ENCODE peak calls at places on chromosome 16, in four cellular contexts. I is uterus, E is HL-60, Y is MCF 10A. N is an unnamed sample.
A peak's percentile ranks its signal among the peaks of the same experiment; 100 is the strongest.

GRCh38 chr16:75402821-75403475 is 30.4 kb downstream of the CFDP1 start:
- DNase-seq in E (no peak), I (no peak), Y (peak; percentile 47), N (peak; percentile 60)

GRCh38 chr16:46607529-46607928 is 13.7 kb downstream of the SHCBP1 start:
- DNase-seq in I (no peak), E (no peak), Y (peak; percentile 49), N (peak; percentile 59)

GRCh38 chr16:27700596-27700995 is 150.7 kb downstream of the KATNIP start:
- DNase-seq in E (no peak), Y (no peak), I (no peak), N (no peak)

GRCh38 chr16:778909-779527 is 9.2 kb downstream of the RPUSD1 start:
- DNase-seq in Y (no peak), E (no peak), I (no peak), N (no peak)

GRCh38 chr16:49454426-49455180 is 81.0 kb downstream of the C16orf78 start:
- DNase-seq in E (no peak), Y (no peak), I (no peak), N (no peak)

GRCh38 chr16:30953511-30954124 is 3.9 kb upstream of the SETD1A start:
- DNase-seq in E (peak; percentile 84), Y (peak; percentile 66), I (peak; percentile 54), N (peak; percentile 48)

GRCh38 chr16:23974223-23974622 is 138.4 kb downstream of the PRKCB start:
- DNase-seq in Y (peak; percentile 35), E (no peak), I (no peak), N (no peak)

GRCh38 chr16:24257965-24258364 is 1.8 kb downstream of the CACNG3 start:
- DNase-seq in I (no peak), E (no peak), Y (peak; percentile 57), N (no peak)

GRCh38 chr16:595942-596735 is 6.3 kb downstream of the RAB40C start:
- DNase-seq in I (no peak), Y (no peak), E (peak; percentile 45), N (peak; percentile 58)

GRCh38 chr16:86118467-86119307 is 219.7 kb downstream of the IRF8 start:
- DNase-seq in I (no peak), E (no peak), Y (no peak), N (no peak)

GRCh38 chr16:30948087-30948955 is 547 bp upstream of the ORAI3 start:
- DNase-seq in E (peak; percentile 48), Y (peak; percentile 88), I (peak; percentile 94), N (peak; percentile 89)

GRCh38 chr16:5979905-5980550 is 882.4 kb upstream of the EEF2KMT start:
- DNase-seq in E (no peak), Y (no peak), I (no peak), N (no peak)

GRCh38 chr16:55559233-55559632 is 7.3 kb upstream of the CAPNS2 start:
- DNase-seq in I (no peak), E (no peak), Y (peak; percentile 69), N (peak; percentile 52)

GRCh38 chr16:86355951-86356350 is 154.4 kb upstream of the FOXF1 start:
- DNase-seq in I (no peak), Y (peak; percentile 59), E (no peak), N (no peak)

GRCh38 chr16:50534556-50534955 is 13.6 kb upstream of the NKD1 start:
- DNase-seq in E (no peak), I (no peak), Y (no peak), N (no peak)

GRCh38 chr16:85381738-85382592 is 231.2 kb upstream of the GSE1 start:
- DNase-seq in Y (no peak), I (no peak), E (no peak), N (no peak)

GRCh38 chr16:29662729-29663019 is 373 bp upstream of the SPN start:
- DNase-seq in E (peak; percentile 94), Y (no peak), I (no peak), N (no peak)

GRCh38 chr16:50932348-50932916 is 190.5 kb downstream of the CYLD start:
- DNase-seq in E (no peak), I (no peak), Y (peak; percentile 60), N (no peak)

GRCh38 chr16:81265658-81266451 is 27.4 kb downstream of the BCO1 start:
- DNase-seq in I (peak; percentile 84), E (no peak), Y (peak; percentile 85), N (no peak)

GRCh38 chr16:76214856-76215255 is 62.3 kb upstream of the CNTNAP4 start:
- DNase-seq in E (no peak), I (no peak), Y (no peak), N (no peak)

GRCh38 chr16:12267491-12267890 is 291.0 kb downstream of the SNX29 start:
- DNase-seq in Y (no peak), I (no peak), E (no peak), N (no peak)

GRCh38 chr16:9644258-9644657 is 538.0 kb downstream of the GRIN2A start:
- DNase-seq in E (no peak), I (no peak), Y (no peak), N (no peak)

GRCh38 chr16:22948603-22949368 is 134.8 kb downstream of the HS3ST2 start:
- DNase-seq in I (peak; percentile 59), Y (peak; percentile 85), E (peak; percentile 70), N (peak; percentile 71)

GRCh38 chr16:31460582-31461002 is 1.3 kb downstream of the ARMC5 start:
- DNase-seq in I (no peak), Y (peak; percentile 58), E (peak; percentile 35), N (peak; percentile 66)

GRCh38 chr16:82344157-82344556 is 174.1 kb upstream of the MPHOSPH6 start:
- DNase-seq in Y (peak; percentile 39), I (no peak), E (no peak), N (peak; percentile 30)

GRCh38 chr16:58661199-58661830 is 23.3 kb downstream of the SLC38A7 start:
- DNase-seq in E (peak; percentile 75), I (peak; percentile 28), Y (peak; percentile 90), N (peak; percentile 84)

GRCh38 chr16:20320592-20320991 is 6.7 kb downstream of the GP2 start:
- DNase-seq in E (no peak), I (no peak), Y (no peak), N (no peak)

GRCh38 chr16:83438326-83438725 is 369.5 kb upstream of the HSBP1 start:
- DNase-seq in E (no peak), Y (no peak), I (no peak), N (no peak)

GRCh38 chr16:89422905-89423630 is 67.3 kb downstream of the ANKRD11 start:
- DNase-seq in E (no peak), Y (no peak), I (no peak), N (peak; percentile 45)

GRCh38 chr16:4263504-4264436 is 9.1 kb downstream of the TFAP4 start:
- DNase-seq in Y (no peak), I (peak; percentile 92), E (no peak), N (no peak)

GRCh38 chr16:81997738-81998137 is 13.5 kb downstream of the SDR42E1 start:
- DNase-seq in I (no peak), E (no peak), Y (peak; percentile 64), N (peak; percentile 90)

GRCh38 chr16:71479420-71479819 is 9.7 kb downstream of the ZNF19 start:
- DNase-seq in Y (peak; percentile 44), E (no peak), I (no peak), N (peak; percentile 35)

GRCh38 chr16:997440-998051 is 16.0 kb downstream of the SOX8 start:
- DNase-seq in Y (peak; percentile 50), I (no peak), E (no peak), N (no peak)

GRCh38 chr16:68113765-68114240 is 28.6 kb downstream of the NFATC3 start:
- DNase-seq in Y (no peak), I (no peak), E (no peak), N (no peak)

GRCh38 chr16:68115851-68116250 is 30.7 kb downstream of the NFATC3 start:
- DNase-seq in Y (no peak), E (no peak), I (no peak), N (no peak)

GRCh38 chr16:68113059-68113757 is 28.0 kb downstream of the NFATC3 start:
- DNase-seq in E (peak; percentile 51), I (no peak), Y (no peak), N (no peak)

GRCh38 chr16:68117884-68118283 is 32.7 kb downstream of the NFATC3 start:
- DNase-seq in E (no peak), Y (no peak), I (no peak), N (no peak)

GRCh38 chr16:68116256-68116853 is 31.2 kb downstream of the NFATC3 start:
- DNase-seq in I (no peak), E (peak; percentile 15), Y (peak; percentile 53), N (peak; percentile 48)
- TF ChIP-seq CTCF in I (peak; percentile 21), E (peak; percentile 26), Y (peak; percentile 53), N (peak; percentile 38)

GRCh38 chr16:66093217-66093616 is 273.3 kb upstream of the CDH5 start:
- DNase-seq in I (no peak), Y (no peak), E (no peak), N (peak; percentile 16)

GRCh38 chr16:66091462-66091861 is 275.0 kb upstream of the CDH5 start:
- DNase-seq in I (no peak), Y (no peak), E (no peak), N (no peak)

GRCh38 chr16:66099261-66099660 is 267.2 kb upstream of the CDH5 start:
- DNase-seq in Y (no peak), I (no peak), E (no peak), N (no peak)

GRCh38 chr16:66097746-66098145 is 268.7 kb upstream of the CDH5 start:
- DNase-seq in E (no peak), I (no peak), Y (no peak), N (no peak)

GRCh38 chr16:66095676-66096075 is 270.8 kb upstream of the CDH5 start:
- DNase-seq in E (no peak), I (no peak), Y (no peak), N (no peak)
- TF ChIP-seq CTCF in E (no peak), I (no peak), Y (no peak), N (no peak)

DNA sequence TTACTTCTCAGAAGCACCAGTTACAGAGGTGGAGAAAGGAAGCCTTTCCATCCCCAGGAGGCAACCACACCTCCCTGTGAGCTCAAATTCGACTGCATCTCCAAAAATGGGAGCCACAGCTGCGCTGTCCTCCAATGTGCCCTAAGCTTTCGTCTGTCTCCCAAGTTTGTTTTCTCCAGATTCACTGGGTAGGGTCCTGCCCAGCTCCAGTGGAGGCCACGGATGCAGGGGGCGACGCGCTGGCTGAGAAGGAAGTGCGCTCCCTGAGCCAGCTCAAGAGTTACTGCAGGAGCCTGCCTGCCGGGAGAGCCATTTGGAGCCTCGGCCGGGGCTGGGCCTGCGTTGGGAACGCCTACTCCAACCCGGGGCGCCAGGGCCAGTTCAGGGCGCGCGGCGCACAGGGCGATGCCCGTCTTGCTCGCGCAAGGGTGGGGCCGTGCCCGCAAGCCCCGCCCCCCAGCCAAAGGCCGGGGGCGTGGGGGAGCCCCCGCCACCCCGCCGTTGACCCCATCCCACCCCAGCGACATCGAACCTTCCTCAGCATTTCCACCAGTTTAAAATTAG is 19.5 kb downstream of the SIAH1 start:
- DNase-seq in I (peak; percentile 84), E (peak; percentile 80), Y (peak; percentile 91), N (peak; percentile 84)
- TF ChIP-seq CTCF in I (no peak), E (no peak), Y (no peak), N (no peak)

DNA sequence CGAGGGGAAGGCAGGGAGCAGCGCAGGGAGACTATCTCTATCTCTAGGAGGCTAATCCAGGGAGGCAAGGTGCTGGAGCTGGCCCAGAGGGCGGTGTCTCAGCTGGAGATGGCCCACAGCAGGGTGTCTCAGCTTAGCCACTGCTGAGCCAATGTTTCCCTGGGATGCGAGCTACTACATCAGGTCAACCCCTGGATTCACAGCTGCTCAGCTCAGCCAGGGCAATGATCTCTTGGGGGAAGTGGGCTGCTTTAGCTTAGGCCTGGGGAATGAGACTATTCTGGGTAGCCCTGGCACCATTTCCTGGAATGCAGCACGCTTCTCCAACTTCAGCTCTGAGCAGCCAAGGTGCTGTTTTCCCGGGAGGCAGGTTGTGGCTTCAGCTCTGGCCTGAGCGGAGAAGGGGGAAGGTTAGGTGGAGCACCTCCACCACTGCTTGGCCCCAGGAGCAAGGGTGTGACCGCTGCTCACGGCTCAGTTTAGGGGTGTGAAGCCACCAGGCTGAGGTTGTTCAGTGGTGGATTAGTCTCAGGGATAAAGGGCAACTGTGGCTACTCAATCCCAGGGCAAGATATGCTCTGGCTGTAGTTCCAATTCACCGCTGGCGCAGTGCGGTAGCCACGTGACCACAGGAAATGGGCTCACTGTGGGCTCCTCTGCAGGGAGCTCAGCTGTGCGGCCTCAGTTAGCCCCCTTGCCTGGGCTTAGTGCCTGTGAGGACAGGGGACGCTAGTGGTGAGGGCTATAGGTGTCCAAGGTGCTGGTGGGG is 5.2 kb upstream of the PRSS21 start:
- DNase-seq in Y (no peak), I (no peak), E (no peak), N (no peak)
- TF ChIP-seq CTCF in Y (no peak), I (no peak), E (no peak), N (no peak)

N was measured in bronchial epithelial cell.